ENCODE peak calls at places on chromosomes 4 and X, in nine cellular contexts. F, K, A, O, X, B, U, S and W are unnamed samples.

GRCh38 chrX:130216312-130216711 is 44.5 kb downstream of the RAB33A start:
- DNase-seq in K (no peak), B (no peak), X (no peak), O (no peak), F (no peak), S (no peak), A (peak), U (no peak), W (no peak)

GRCh38 chr4:28948501-28948900 is 1771.7 kb upstream of the PCDH7 start:
- DNase-seq in B (no peak), F (no peak), X (no peak), K (no peak), O (no peak), S (no peak), U (no peak), A (peak), W (no peak)

GRCh38 chr4:85166318-85166717 is 199.8 kb upstream of the WDFY3 start:
- DNase-seq in B (no peak), A (no peak), X (peak), F (no peak), K (no peak), O (no peak), U (no peak), S (no peak), W (no peak)

GRCh38 chrX:50495616-50496015 is 25.0 kb upstream of the DGKK start:
- DNase-seq in S (no peak), U (no peak), F (no peak), B (no peak), O (no peak), X (no peak), K (no peak), A (peak), W (no peak)

GRCh38 chr4:83569429-83569828 is 33.5 kb downstream of the GPAT3 start:
- DNase-seq in B (no peak), O (no peak), S (no peak), F (no peak), K (no peak), A (no peak), U (no peak), X (no peak), W (no peak)

GRCh38 chr4:85722806-85723205 is 247.9 kb downstream of the ARHGAP24 start:
- DNase-seq in F (no peak), B (no peak), K (no peak), X (no peak), U (no peak), O (no peak), A (no peak), S (no peak), W (no peak)

GRCh38 chr4:8504279-8505007 is 63.9 kb downstream of the TRMT44 start:
- DNase-seq in A (no peak), X (peak), S (peak), K (no peak), B (no peak), F (no peak), U (no peak), O (no peak), W (no peak)

GRCh38 chr4:7964890-7965662 is 25.4 kb upstream of the AFAP1 start:
- DNase-seq in X (no peak), K (no peak), B (no peak), O (no peak), U (no peak), S (no peak), A (peak), F (no peak), W (no peak)

GRCh38 chrX:101191217-101191750 is 28.3 kb upstream of the DRP2 start:
- DNase-seq in A (no peak), K (no peak), F (no peak), B (peak), S (no peak), X (no peak), O (no peak), U (no peak), W (no peak)

GRCh38 chr4:186557486-186557885 is 2.1 kb upstream of the MTNR1A start:
- DNase-seq in K (no peak), B (peak), O (no peak), A (peak), F (no peak), S (no peak), U (no peak), X (peak), W (no peak)

GRCh38 chrX:111098874-111099273 is 2.9 kb downstream of the PAK3 start:
- DNase-seq in U (peak), X (no peak), A (no peak), K (peak), S (peak), B (no peak), F (no peak), O (no peak), W (peak)

GRCh38 chrX:119655125-119655524 is 37.8 kb downstream of the SEPTIN6 start:
- DNase-seq in U (no peak), O (peak), K (peak), F (no peak), A (peak), X (no peak), B (peak), S (peak), W (no peak)

GRCh38 chrX:108199691-108200090 is 108.1 kb downstream of the ATG4A start:
- DNase-seq in S (peak), A (peak), F (no peak), X (no peak), U (no peak), O (no peak), B (no peak), K (no peak), W (no peak)

GRCh38 chr4:39255266-39255665 is 72.9 kb downstream of the WDR19 start:
- DNase-seq in O (no peak), A (peak), X (no peak), S (peak), U (no peak), F (no peak), B (peak), K (no peak), W (no peak)

GRCh38 chrX:23478056-23478455 is 143.4 kb downstream of the PTCHD1 start:
- DNase-seq in A (no peak), U (no peak), O (no peak), X (no peak), B (no peak), S (no peak), F (no peak), K (no peak), W (no peak)

GRCh38 chr4:126890383-126890782 is 742.4 kb upstream of the INTU start:
- DNase-seq in U (no peak), O (no peak), K (no peak), X (no peak), A (no peak), S (no peak), F (no peak), B (no peak), W (no peak)

GRCh38 chr4:173360587-173361221 is 10.1 kb upstream of the SAP30 start:
- DNase-seq in O (no peak), S (no peak), K (no peak), A (no peak), U (no peak), B (no peak), F (no peak), X (no peak), W (no peak)

GRCh38 chr4:6719611-6720179 is 3.7 kb downstream of the BLOC1S4 start:
- DNase-seq in F (no peak), S (no peak), K (no peak), A (no peak), U (no peak), O (no peak), B (no peak), X (no peak), W (no peak)

GRCh38 chrX:119303137-119303536 is 67.1 kb downstream of the PGRMC1 start:
- DNase-seq in A (no peak), K (no peak), U (no peak), O (no peak), S (peak), F (no peak), B (no peak), X (no peak), W (no peak)

GRCh38 chr4:54498661-54499111 is 159.1 kb upstream of the KIT start:
- DNase-seq in O (no peak), X (no peak), F (no peak), U (no peak), B (peak), S (peak), K (no peak), A (peak), W (no peak)